ENCODE peak calls at places on chromosome 20, in five cellular contexts. D is EH, J is heart right ventricle, A is upper lobe of right lung, O is psoas muscle. W is an unnamed sample.
A peak's percentile ranks its signal among the peaks of the same experiment; 100 is the strongest.

GRCh38 chr20:44693625-44694024 is 21.5 kb upstream of the CCN5 start:
- DNase-seq in D (no peak), J (no peak), A (no peak), O (no peak), W (no peak)

GRCh38 chr20:57587278-57587988 is 26.5 kb downstream of the PCK1 start:
- DNase-seq in D (no peak), J (no peak), A (no peak), O (no peak), W (no peak)

GRCh38 chr20:16942702-16943101 is 194.5 kb downstream of the OTOR start:
- DNase-seq in D (peak; percentile 7), J (no peak), A (no peak), O (no peak), W (no peak)

GRCh38 chr20:14434379-14435136 is 97.1 kb upstream of the FLRT3 start:
- DNase-seq in D (peak; percentile 28), J (no peak), A (no peak), O (no peak), W (no peak)

GRCh38 chr20:41177636-41178035 is 40.3 kb downstream of the PLCG1 start:
- DNase-seq in D (peak; percentile 95), J (no peak), A (no peak), O (peak; percentile 83), W (peak; percentile 93)

GRCh38 chr20:4916991-4917881 is 84.1 kb downstream of the SLC23A2 start:
- DNase-seq in D (peak; percentile 36), J (no peak), A (no peak), O (no peak), W (no peak)

GRCh38 chr20:38034108-38034649 is 633 bp downstream of the RPRD1B start:
- DNase-seq in D (no peak), J (no peak), A (no peak), O (no peak), W (no peak)

GRCh38 chr20:12984069-12984765 is 24.6 kb upstream of the SPTLC3 start:
- DNase-seq in D (no peak), J (no peak), A (no peak), O (no peak), W (no peak)

GRCh38 chr20:50589548-50590347 is 79.6 kb downstream of the PTPN1 start:
- DNase-seq in D (no peak), J (no peak), A (no peak), O (no peak), W (no peak)

GRCh38 chr20:51376121-51376520 is 166.4 kb downstream of the NFATC2 start:
- DNase-seq in D (no peak), J (no peak), A (no peak), O (no peak), W (peak; percentile 33)

W was measured in tibial artery.